ENCODE peak calls at places on chromosome 16, in ten cellular contexts. D is effector CD4-positive, alpha-beta T cell; Y is mesothelial cell of epicardium; M is neural crest cell; J is ACHN; N is NCI-H2107; P is EL; T is suprapubic skin; G is RPMI8226; W is foreskin melanocyte. E is an unnamed sample.

GRCh38 chr16:83402969-83403368 is 404.8 kb upstream of the HSBP1 start:
- DNase-seq in D (no peak), Y (no peak), M (no peak), J (no peak), N (no peak), P (peak; percentile 76), T (no peak), G (no peak), W (no peak), E (no peak)

GRCh38 chr16:55480228-55480655 is 1.2 kb downstream of the MMP2 start:
- DNase-seq in D (no peak), Y (peak; percentile 77), M (peak; percentile 29), J (no peak), N (no peak), P (peak; percentile 91), T (peak; percentile 90), G (no peak), W (peak; percentile 76), E (no peak)

GRCh38 chr16:23310744-23311143 is 8.6 kb downstream of the SCNN1B start:
- DNase-seq in D (no peak), Y (no peak), M (no peak), J (no peak), N (no peak), P (no peak), T (no peak), G (no peak), W (no peak), E (no peak)

GRCh38 chr16:2954647-2955381 is 9.3 kb upstream of the KREMEN2 start:
- DNase-seq in D (no peak), Y (no peak), M (no peak), J (no peak), N (no peak), P (no peak), T (peak; percentile 63), G (no peak), W (no peak), E (no peak)

GRCh38 chr16:24776486-24777220 is 47.2 kb downstream of the TNRC6A start:
- DNase-seq in D (no peak), Y (no peak), M (no peak), J (no peak), N (no peak), P (no peak), T (no peak), G (no peak), W (no peak), E (no peak)

GRCh38 chr16:711084-711483 is 3.8 kb upstream of the METRN start:
- DNase-seq in D (no peak), Y (no peak), M (no peak), J (no peak), N (no peak), P (no peak), T (no peak), G (no peak), W (no peak), E (no peak)

GRCh38 chr16:56121156-56121500 is 70.2 kb upstream of the GNAO1 start:
- DNase-seq in D (no peak), Y (no peak), M (no peak), J (no peak), N (no peak), P (no peak), T (no peak), G (no peak), W (no peak), E (no peak)

GRCh38 chr16:19858006-19858653 is 26.5 kb downstream of the GPRC5B start:
- DNase-seq in D (no peak), Y (no peak), M (no peak), J (no peak), N (no peak), P (no peak), T (peak; percentile 15), G (no peak), W (no peak), E (no peak)

GRCh38 chr16:70470927-70471341 is 16.5 kb downstream of the FCSK start:
- DNase-seq in D (no peak), Y (no peak), M (peak; percentile 32), J (peak; percentile 62), N (no peak), P (no peak), T (peak; percentile 59), G (peak; percentile 31), W (no peak), E (no peak)

GRCh38 chr16:58409316-58409973 is 17.2 kb downstream of the GINS3 start:
- DNase-seq in D (no peak), Y (no peak), M (no peak), J (no peak), N (no peak), P (no peak), T (no peak), G (peak; percentile 79), W (no peak), E (no peak)

GRCh38 chr16:30649725-30650368 is 913 bp upstream of the PRR14 start:
- DNase-seq in D (no peak), Y (no peak), M (no peak), J (no peak), N (no peak), P (no peak), T (peak; percentile 86), G (peak; percentile 11), W (no peak), E (no peak)

GRCh38 chr16:69531988-69532387 is 33.8 kb upstream of the NFAT5 start:
- DNase-seq in D (no peak), Y (no peak), M (no peak), J (no peak), N (no peak), P (no peak), T (no peak), G (no peak), W (no peak), E (no peak)

GRCh38 chr16:55285586-55285985 is 38.4 kb upstream of the IRX6 start:
- DNase-seq in D (no peak), Y (no peak), M (no peak), J (no peak), N (no peak), P (no peak), T (no peak), G (no peak), W (no peak), E (no peak)

GRCh38 chr16:9650284-9650683 is 531.9 kb downstream of the GRIN2A start:
- DNase-seq in D (no peak), Y (no peak), M (no peak), J (no peak), N (no peak), P (no peak), T (no peak), G (no peak), W (no peak), E (no peak)

GRCh38 chr16:23842137-23842600 is 6.4 kb downstream of the PRKCB start:
- DNase-seq in D (no peak), Y (no peak), M (no peak), J (no peak), N (no peak), P (no peak), T (no peak), G (no peak), W (no peak), E (peak; percentile 67)

GRCh38 chr16:72985148-72985882 is 62.6 kb downstream of the ZFHX3 start:
- DNase-seq in D (no peak), Y (no peak), M (no peak), J (no peak), N (no peak), P (peak; percentile 37), T (peak; percentile 77), G (no peak), W (no peak), E (no peak)

GRCh38 chr16:2027024-2028010 is 615 bp downstream of the NHERF2 start:
- DNase-seq in D (no peak), Y (no peak), M (no peak), J (no peak), N (no peak), P (peak; percentile 56), T (no peak), G (peak; percentile 63), W (no peak), E (no peak)

GRCh38 chr16:23491490-23492391 is 18.6 kb downstream of the GGA2 start:
- DNase-seq in D (no peak), Y (no peak), M (no peak), J (peak; percentile 81), N (no peak), P (peak; percentile 68), T (no peak), G (no peak), W (no peak), E (no peak)

GRCh38 chr16:75263291-75263962 is 12.0 kb upstream of the BCAR1 start:
- DNase-seq in D (no peak), Y (no peak), M (no peak), J (no peak), N (no peak), P (no peak), T (peak; percentile 71), G (no peak), W (no peak), E (no peak)

GRCh38 chr16:3195975-3196374 is 8.0 kb downstream of the OR1F1 start:
- DNase-seq in D (no peak), Y (no peak), M (no peak), J (no peak), N (no peak), P (peak; percentile 34), T (no peak), G (no peak), W (no peak), E (no peak)

GRCh38 chr16:86252596-86252995 is 257.7 kb upstream of the FOXF1 start:
- DNase-seq in D (no peak), Y (no peak), M (peak; percentile 39), J (peak; percentile 47), N (no peak), P (peak; percentile 49), T (no peak), G (peak; percentile 19), W (no peak), E (no peak)

GRCh38 chr16:89422905-89423630 is 67.3 kb downstream of the ANKRD11 start:
- DNase-seq in D (no peak), Y (no peak), M (no peak), J (peak; percentile 78), N (no peak), P (peak; percentile 67), T (no peak), G (no peak), W (no peak), E (peak; percentile 76)

GRCh38 chr16:67393790-67394270 is 532 bp upstream of the TPPP3 start:
- DNase-seq in D (no peak), Y (no peak), M (no peak), J (no peak), N (no peak), P (no peak), T (peak; percentile 77), G (no peak), W (no peak), E (peak; percentile 34)

GRCh38 chr16:14125708-14126107 is 54.6 kb downstream of the MRTFB start:
- DNase-seq in D (no peak), Y (no peak), M (no peak), J (no peak), N (no peak), P (no peak), T (no peak), G (no peak), W (no peak), E (no peak)

GRCh38 chr16:21645261-21645721 is 7.1 kb downstream of the IGSF6 start:
- DNase-seq in D (no peak), Y (no peak), M (no peak), J (peak; percentile 69), N (no peak), P (peak; percentile 14), T (no peak), G (peak; percentile 65), W (no peak), E (peak; percentile 60)

GRCh38 chr16:85148959-85149358 is 36.7 kb upstream of the CIBAR2 start:
- DNase-seq in D (no peak), Y (no peak), M (no peak), J (no peak), N (no peak), P (no peak), T (no peak), G (no peak), W (no peak), E (no peak)

GRCh38 chr16:50271148-50272041 is 5.0 kb downstream of the ADCY7 start:
- DNase-seq in D (no peak), Y (no peak), M (no peak), J (no peak), N (no peak), P (no peak), T (peak; percentile 54), G (peak; percentile 1), W (no peak), E (no peak)

GRCh38 chr16:10098991-10099390 is 83.2 kb downstream of the GRIN2A start:
- DNase-seq in D (no peak), Y (no peak), M (no peak), J (no peak), N (no peak), P (peak; percentile 82), T (no peak), G (no peak), W (no peak), E (no peak)

E was measured in GM13976.